ENCODE peak calls at places on chromosome 17, in six cellular contexts. B is right lobe of liver, C is heart right ventricle, Z is A549, A is kidney, D is fibroblast of lung. G is an unnamed sample.

GRCh38 chr17:20091161-20092029 is 82.2 kb downstream of the SPECC1 start:
- DNase-seq in B (no peak), C (peak), Z (no peak), A (peak), D (peak), G (no peak)

GRCh38 chr17:40540448-40540847 is 24.8 kb downstream of the CCR7 start:
- DNase-seq in B (no peak), C (no peak), Z (no peak), A (peak), D (no peak), G (no peak)

GRCh38 chr17:10116267-10116666 is 82.1 kb downstream of the GAS7 start:
- DNase-seq in B (no peak), C (no peak), Z (no peak), A (no peak), D (no peak), G (no peak)

GRCh38 chr17:63984651-63985386 is 12.1 kb upstream of the SCN4A start:
- DNase-seq in B (no peak), C (peak), Z (no peak), A (peak), D (peak), G (no peak)

GRCh38 chr17:64334851-64335250 is 55.8 kb downstream of the PECAM1 start:
- DNase-seq in B (no peak), C (no peak), Z (no peak), A (no peak), D (no peak), G (no peak)

GRCh38 chr17:59963738-59964454 is 644 bp downstream of the RNFT1 start:
- DNase-seq in B (peak), C (peak), Z (peak), A (no peak), D (peak), G (no peak)

GRCh38 chr17:9829343-9829742 is 3.6 kb downstream of the GLP2R start:
- DNase-seq in B (no peak), C (no peak), Z (no peak), A (no peak), D (no peak), G (no peak)

GRCh38 chr17:14303343-14304221 is 2.7 kb downstream of the HS3ST3B1 start:
- DNase-seq in B (no peak), C (no peak), Z (no peak), A (no peak), D (no peak), G (no peak)

GRCh38 chr17:48835971-48836370 is 5.1 kb downstream of the CALCOCO2 start:
- DNase-seq in B (no peak), C (no peak), Z (no peak), A (no peak), D (no peak), G (no peak)

GRCh38 chr17:19647697-19648474 is 665 bp upstream of the ALDH3A2 start:
- DNase-seq in B (peak), C (peak), Z (peak), A (peak), D (peak), G (peak)

GRCh38 chr17:32688221-32688620 is 188.7 kb downstream of the MYO1D start:
- DNase-seq in B (no peak), C (no peak), Z (no peak), A (no peak), D (no peak), G (no peak)

GRCh38 chr17:21253646-21254441 is 634 bp upstream of the NATD1 start:
- DNase-seq in B (no peak), C (no peak), Z (no peak), A (no peak), D (no peak), G (no peak)

GRCh38 chr17:1399366-1399678 is 700 bp downstream of the YWHAE start:
- DNase-seq in B (no peak), C (no peak), Z (no peak), A (peak), D (no peak), G (peak)

GRCh38 chr17:48045270-48046001 is 2.7 kb upstream of the NFE2L1 start:
- DNase-seq in B (no peak), C (no peak), Z (no peak), A (no peak), D (peak), G (no peak)

GRCh38 chr17:74325743-74326379 is at the start of gene KIF19:
- DNase-seq in B (no peak), C (peak), Z (no peak), A (no peak), D (peak), G (no peak)

GRCh38 chr17:72702998-72703397 is 389.5 kb downstream of the SLC39A11 start:
- DNase-seq in B (no peak), C (no peak), Z (no peak), A (no peak), D (peak), G (no peak)

GRCh38 chr17:41547378-41547841 is 19.3 kb upstream of the KRT19 start:
- DNase-seq in B (no peak), C (no peak), Z (peak), A (no peak), D (peak), G (no peak)

GRCh38 chr17:81092518-81093095 is 57.7 kb downstream of the BAIAP2 start:
- DNase-seq in B (no peak), C (no peak), Z (no peak), A (no peak), D (no peak), G (no peak)

GRCh38 chr17:77433385-77434135 is 292.8 kb downstream of the SEC14L1 start:
- DNase-seq in B (no peak), C (peak), Z (no peak), A (peak), D (peak), G (no peak)

GRCh38 chr17:75308732-75309629 is 19.7 kb upstream of the SLC25A19 start:
- DNase-seq in B (peak), C (no peak), Z (peak), A (no peak), D (no peak), G (no peak)

GRCh38 chr17:15516150-15516549 is 47.1 kb downstream of the TVP23C start:
- DNase-seq in B (no peak), C (no peak), Z (no peak), A (no peak), D (peak), G (no peak)

GRCh38 chr17:39763046-39763800 is 25.5 kb downstream of the GRB7 start:
- DNase-seq in B (no peak), C (no peak), Z (no peak), A (no peak), D (peak), G (no peak)

GRCh38 chr17:57464191-57464864 is 208.0 kb downstream of the MSI2 start:
- DNase-seq in B (peak), C (peak), Z (no peak), A (no peak), D (no peak), G (no peak)

GRCh38 chr17:63364387-63364786 is 81.7 kb downstream of the CYB561 start:
- DNase-seq in B (no peak), C (no peak), Z (no peak), A (no peak), D (peak), G (no peak)

GRCh38 chr17:40303009-40303657 is 5.8 kb upstream of the RARA start:
- DNase-seq in B (no peak), C (no peak), Z (peak), A (no peak), D (peak), G (no peak)

GRCh38 chr17:31374503-31374902 is 17.0 kb upstream of the RAB11FIP4 start:
- DNase-seq in B (no peak), C (no peak), Z (no peak), A (no peak), D (no peak), G (no peak)

GRCh38 chr17:47324224-47325020 is 667 bp downstream of the EFCAB13 start:
- DNase-seq in B (peak), C (peak), Z (peak), A (no peak), D (peak), G (no peak)

GRCh38 chr17:78120537-78120936 is 8.0 kb downstream of the TMC6 start:
- DNase-seq in B (peak), C (no peak), Z (no peak), A (no peak), D (no peak), G (no peak)

GRCh38 chr17:82495844-82496528 is 23.5 kb upstream of the FOXK2 start:
- DNase-seq in B (no peak), C (no peak), Z (no peak), A (no peak), D (no peak), G (no peak)

GRCh38 chr17:81523139-81524062 is 4.8 kb upstream of the FSCN2 start:
- DNase-seq in B (no peak), C (peak), Z (no peak), A (peak), D (no peak), G (no peak)

GRCh38 chr17:74515941-74516340 is 15.3 kb downstream of the CD300LB start:
- DNase-seq in B (no peak), C (no peak), Z (no peak), A (no peak), D (no peak), G (no peak)

GRCh38 chr17:75367312-75367711 is 38.2 kb downstream of the GRB2 start:
- DNase-seq in B (no peak), C (no peak), Z (peak), A (no peak), D (peak), G (no peak)

GRCh38 chr17:50973557-50974494 is 107.7 kb upstream of the TOB1 start:
- DNase-seq in B (no peak), C (no peak), Z (no peak), A (no peak), D (no peak), G (no peak)

GRCh38 chr17:67503184-67503583 is 126.1 kb downstream of the PITPNC1 start:
- DNase-seq in B (no peak), C (no peak), Z (no peak), A (no peak), D (peak), G (no peak)

GRCh38 chr17:60809421-60809820 is 131.8 kb downstream of the BCAS3 start:
- DNase-seq in B (no peak), C (no peak), Z (no peak), A (no peak), D (no peak), G (no peak)

GRCh38 chr17:82613283-82614094 is 34.8 kb downstream of the WDR45B start:
- DNase-seq in B (no peak), C (peak), Z (no peak), A (peak), D (no peak), G (no peak)

GRCh38 chr17:55433029-55433628 is 11.5 kb upstream of the MMD start:
- DNase-seq in B (no peak), C (no peak), Z (peak), A (no peak), D (peak), G (no peak)

GRCh38 chr17:1577186-1577585 is 14.6 kb upstream of the PITPNA start:
- DNase-seq in B (peak), C (peak), Z (no peak), A (peak), D (peak), G (peak)

GRCh38 chr17:21199311-21199710 is 14.7 kb downstream of the TMEM11 start:
- DNase-seq in B (no peak), C (no peak), Z (no peak), A (no peak), D (peak), G (no peak)

DNA sequence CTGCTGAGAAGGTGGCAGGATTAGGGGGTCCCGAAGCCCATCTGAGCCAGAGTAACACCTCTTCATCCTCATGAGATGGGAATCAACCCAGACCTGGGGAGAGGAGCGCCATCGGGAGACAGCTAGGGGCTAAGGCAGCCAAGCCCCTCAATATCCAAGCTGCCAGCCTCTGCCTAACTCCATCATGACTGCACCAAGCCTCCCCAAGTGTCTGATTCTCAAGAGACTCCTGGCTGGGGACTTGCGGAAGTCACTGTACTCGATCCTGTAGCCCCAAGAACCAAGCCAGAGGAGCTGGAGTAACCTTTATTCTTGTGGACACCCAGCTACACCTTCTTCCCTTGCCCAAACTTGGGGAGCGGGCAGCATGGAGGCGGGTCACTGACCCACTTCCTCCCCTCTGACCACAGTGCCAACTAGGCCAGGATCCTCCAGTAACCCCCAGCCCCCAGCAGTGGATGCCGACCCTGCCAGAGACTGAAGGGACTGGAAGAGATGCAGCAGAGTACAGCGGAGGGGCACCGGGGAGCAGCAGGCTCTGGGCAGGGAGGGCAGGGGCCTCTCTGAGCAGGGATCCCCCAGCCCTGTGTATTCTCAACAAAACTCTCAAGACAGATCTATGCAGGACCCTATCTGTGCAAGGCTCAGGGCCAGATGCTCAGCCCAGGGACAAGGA is 13.3 kb downstream of the HDAC5 start:
- DNase-seq in B (no peak), C (no peak), Z (no peak), A (peak), D (no peak), G (no peak)
- H3K4me3 ChIP-seq in B (peak), C (peak), Z (peak), A (peak), D (peak), G (no peak)

DNA sequence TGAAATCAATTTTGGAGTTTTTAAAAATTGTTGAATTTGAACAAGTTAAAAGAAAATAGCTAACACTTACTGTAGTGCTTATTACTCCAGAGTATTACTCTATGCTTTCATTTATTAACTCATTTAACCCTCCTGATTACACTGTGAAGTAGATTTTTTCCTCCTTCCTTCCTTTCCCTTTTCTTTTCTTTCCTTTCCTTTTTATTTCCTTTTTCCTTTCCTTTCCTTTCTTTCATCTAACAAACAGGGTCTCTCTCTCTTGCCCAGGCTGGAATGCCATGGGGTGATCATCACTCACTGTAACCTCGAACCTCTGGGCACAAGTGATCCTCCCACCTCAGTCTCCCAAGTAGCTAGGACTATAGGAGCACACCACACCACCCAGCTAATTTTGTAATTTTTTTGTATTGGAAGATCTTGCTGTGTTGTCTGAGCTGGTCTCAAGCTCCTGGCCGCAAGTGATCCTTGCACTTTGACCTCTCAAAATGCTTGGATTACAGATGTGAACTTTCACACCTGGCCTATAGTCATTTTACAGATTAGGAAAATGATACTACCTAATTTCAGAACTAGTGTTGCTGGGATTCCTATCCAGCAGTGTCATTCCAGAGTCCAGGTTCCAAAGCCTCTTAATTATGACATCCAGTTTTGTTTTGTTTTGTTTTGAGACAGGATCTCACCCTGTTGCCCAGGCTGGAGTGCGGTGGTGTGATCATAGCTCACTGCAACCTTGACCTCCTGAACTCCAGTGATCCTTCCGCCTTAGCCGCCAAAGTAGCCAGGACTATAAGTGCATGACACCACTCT is 59.9 kb downstream of the TAOK1 start:
- DNase-seq in B (no peak), C (no peak), Z (no peak), A (no peak), D (no peak), G (no peak)
- TF ChIP-seq CTCF in B (no peak), C (no peak), Z (no peak), A (no peak), D (no peak), G (no peak)

GRCh38 chr17:4342535-4342934 is 23.9 kb downstream of the UBE2G1 start:
- DNase-seq in B (no peak), C (no peak), Z (no peak), A (no peak), D (no peak), G (no peak)
- H3K27ac ChIP-seq in B (no peak), C (peak), Z (no peak), A (no peak), D (no peak), G (no peak)

GRCh38 chr17:35982409-35983191 is 1.3 kb upstream of the CCL16 start:
- DNase-seq in B (no peak), C (no peak), Z (no peak), A (no peak), D (no peak), G (no peak)

GRCh38 chr17:35988164-35988563 is 1.6 kb upstream of the CCL14 start:
- DNase-seq in B (no peak), C (no peak), Z (no peak), A (no peak), D (no peak), G (no peak)

GRCh38 chr17:35991075-35991474 is 4.5 kb upstream of the CCL14 start:
- DNase-seq in B (no peak), C (no peak), Z (no peak), A (no peak), D (no peak), G (no peak)

GRCh38 chr17:35984140-35984539 is 2.4 kb downstream of the CCL14 start:
- DNase-seq in B (no peak), C (no peak), Z (no peak), A (no peak), D (no peak), G (no peak)

GRCh38 chr17:35986643-35987042 is at the start of gene CCL14:
- DNase-seq in B (no peak), C (no peak), Z (no peak), A (no peak), D (no peak), G (no peak)
- H3K4me3 ChIP-seq in B (peak), C (no peak), Z (no peak), A (peak), D (no peak), G (no peak)

GRCh38 chr17:22692801-22693171 is 1000.5 kb downstream of the KCNJ18 start:
- DNase-seq in B (no peak), C (no peak), Z (no peak), A (no peak), D (no peak), G (no peak)

GRCh38 chr17:22692066-22692800 is 999.9 kb downstream of the KCNJ18 start:
- DNase-seq in B (no peak), C (no peak), Z (no peak), A (no peak), D (no peak), G (no peak)

GRCh38 chr17:22695228-22695619 is 1002.9 kb downstream of the KCNJ18 start:
- DNase-seq in B (no peak), C (no peak), Z (no peak), A (no peak), D (no peak), G (no peak)

DNA sequence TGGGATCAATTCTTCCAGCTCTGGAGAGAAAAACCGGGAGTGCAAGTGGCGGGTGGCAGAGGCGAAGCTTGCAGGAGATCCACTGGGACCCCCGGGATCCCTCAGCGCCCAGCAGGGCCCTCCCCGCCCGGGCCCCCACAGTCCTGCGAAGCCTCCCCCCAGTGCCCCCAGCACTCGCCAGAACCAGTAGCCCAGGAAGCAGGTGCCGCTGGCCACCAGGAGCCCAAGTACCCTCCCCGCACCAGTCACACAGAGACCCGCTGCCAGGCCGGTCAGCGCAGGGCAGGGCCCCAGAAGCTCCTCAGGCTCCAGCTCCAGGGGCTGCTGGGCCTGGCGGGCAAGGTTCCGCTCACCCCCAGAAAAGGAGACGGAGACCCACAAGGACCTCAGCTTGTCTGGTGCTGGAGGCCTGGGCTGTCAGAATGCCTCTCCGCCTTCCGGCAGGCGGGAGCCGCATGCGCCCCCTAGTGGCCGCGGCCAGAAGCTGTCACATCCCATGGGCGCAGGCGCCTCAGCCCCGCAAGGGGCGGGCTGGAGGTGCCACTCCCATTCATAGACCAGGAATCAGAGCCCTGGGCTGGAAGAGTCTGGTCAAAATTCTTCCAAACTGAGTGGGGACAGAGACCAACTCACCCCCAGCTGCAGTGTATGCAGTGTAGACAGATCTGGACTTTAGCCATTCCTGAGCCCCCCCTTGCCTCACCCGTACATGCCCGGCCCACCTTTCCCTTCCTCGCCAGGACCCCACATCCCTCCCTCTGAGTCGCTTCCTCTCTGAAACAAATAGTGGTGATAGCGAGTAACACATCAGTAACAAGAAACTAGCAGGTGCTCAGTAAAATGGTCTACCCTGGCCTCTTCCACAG is 1002.3 kb downstream of the KCNJ18 start:
- DNase-seq in B (no peak), C (no peak), Z (no peak), A (no peak), D (no peak), G (no peak)
- TF ChIP-seq CTCF in B (peak), C (no peak), Z (peak), A (no peak), D (peak), G (no peak)

GRCh38 chr17:65787503-65787902 is 226.1 kb upstream of the AXIN2 start:
- DNase-seq in B (no peak), C (no peak), Z (no peak), A (no peak), D (no peak), G (no peak)

GRCh38 chr17:65786479-65786878 is 225.0 kb upstream of the AXIN2 start:
- DNase-seq in B (no peak), C (no peak), Z (no peak), A (no peak), D (no peak), G (no peak)

GRCh38 chr17:65790241-65790640 is 228.8 kb upstream of the AXIN2 start:
- DNase-seq in B (no peak), C (no peak), Z (no peak), A (no peak), D (no peak), G (no peak)

GRCh38 chr17:65783845-65784334 is 222.4 kb upstream of the AXIN2 start:
- DNase-seq in B (no peak), C (no peak), Z (peak), A (no peak), D (peak), G (no peak)

GRCh38 chr17:65785109-65785508 is 223.7 kb upstream of the AXIN2 start:
- DNase-seq in B (no peak), C (no peak), Z (peak), A (no peak), D (peak), G (no peak)
- H3K27ac ChIP-seq in B (no peak), C (peak), Z (peak), A (no peak), D (no peak), G (peak)

GRCh38 chr17:65453204-65453931 is 108.1 kb downstream of the AXIN2 start:
- DNase-seq in B (no peak), C (no peak), Z (no peak), A (no peak), D (no peak), G (no peak)
- H3K4me3 ChIP-seq in B (no peak), C (no peak), Z (no peak), A (no peak), D (no peak), G (no peak)

GRCh38 chr17:7841622-7842379 is 7.8 kb downstream of the KDM6B start:
- DNase-seq in B (peak), C (peak), Z (peak), A (peak), D (peak), G (peak)
- TF ChIP-seq CTCF in B (peak), C (peak), Z (peak), A (peak), D (no peak), G (peak)

G was measured in RWPE2.